ENCODE peak calls at places on chromosomes 4 and X, in eight cellular contexts. J is NCI-H446, Y is GDM1, H is progenitor cell of endocrine pancreas, P is lower leg skin, A is DMS 273 treated with DMSO at 0.1 percent for 48 hours, W is Calu3, T is head of caudate nucleus. M is an unnamed sample.

GRCh38 chr4:133154725-133155124 is 5.6 kb downstream of the PCDH10 start:
- DNase-seq in J (no peak), Y (peak), H (no peak), P (no peak), A (no peak), W (peak), T (peak), M (no peak)

GRCh38 chr4:93183589-93183988 is 645.0 kb upstream of the ATOH1 start:
- DNase-seq in J (peak), Y (no peak), H (no peak), P (no peak), A (no peak), W (no peak), T (no peak), M (peak)

GRCh38 chr4:3451956-3452355 is 10.2 kb downstream of the HGFAC start:
- DNase-seq in J (no peak), Y (no peak), H (no peak), P (no peak), A (no peak), W (no peak), T (no peak), M (no peak)

GRCh38 chr4:185717018-185717726 is 94.8 kb downstream of the SORBS2 start:
- DNase-seq in J (no peak), Y (no peak), H (no peak), P (no peak), A (no peak), W (peak), T (peak), M (peak)

GRCh38 chr4:182280439-182281111 is 37.4 kb downstream of the TENM3 start:
- DNase-seq in J (no peak), Y (no peak), H (no peak), P (peak), A (no peak), W (no peak), T (peak), M (no peak)

GRCh38 chr4:55345980-55346850 is at the start of gene SRD5A3:
- DNase-seq in J (peak), Y (peak), H (peak), P (peak), A (peak), W (peak), T (peak), M (peak)

GRCh38 chrX:129663171-129663570 is 8.4 kb upstream of the APLN start:
- DNase-seq in J (no peak), Y (no peak), H (no peak), P (no peak), A (no peak), W (no peak), T (no peak), M (no peak)

GRCh38 chrX:48939417-48940228 is 17.8 kb downstream of the OTUD5 start:
- DNase-seq in J (no peak), Y (no peak), H (no peak), P (no peak), A (no peak), W (no peak), T (no peak), M (no peak)

GRCh38 chr4:128574706-128575105 is 234.8 kb upstream of the JADE1 start:
- DNase-seq in J (no peak), Y (peak), H (peak), P (no peak), A (no peak), W (peak), T (peak), M (no peak)

GRCh38 chrX:131854586-131854985 is 168.5 kb upstream of the STK26 start:
- DNase-seq in J (no peak), Y (no peak), H (no peak), P (no peak), A (no peak), W (no peak), T (no peak), M (peak)